ENCODE peak calls at places on chromosomes 4 and X, in five cellular contexts. L is esophagus squamous epithelium; K is mucosa of descending colon; A is GM12892; Q is activated CD4-positive, alpha-beta T cell treated with anti-CD3 and anti-CD28 coated beads, Interleukin-2, amount 50 U/mL, for 1 hour. D is an unnamed sample.

GRCh38 chr4:145938618-145939177 is at the start of gene ZNF827:
- DNase-seq in L (peak), K (peak), A (no peak), Q (peak), D (peak)

GRCh38 chr4:146243141-146243882 is 29.0 kb downstream of the REELD1 start:
- DNase-seq in L (no peak), K (no peak), A (peak), Q (peak), D (no peak)

GRCh38 chr4:186485621-186486062 is 69.7 kb downstream of the MTNR1A start:
- DNase-seq in L (no peak), K (no peak), A (no peak), Q (no peak), D (no peak)

GRCh38 chrX:31181377-31182038 is 109.7 kb upstream of the FTHL17 start:
- DNase-seq in L (no peak), K (no peak), A (no peak), Q (no peak), D (no peak)

GRCh38 chrX:28584025-28584424 is 3.2 kb upstream of the IL1RAPL1 start:
- DNase-seq in L (no peak), K (no peak), A (no peak), Q (no peak), D (no peak)

GRCh38 chr4:69800599-69800998 is 40.2 kb upstream of the SULT1B1 start:
- DNase-seq in L (no peak), K (no peak), A (no peak), Q (no peak), D (peak)

GRCh38 chr4:52250124-52250523 is 199.0 kb downstream of the SPATA18 start:
- DNase-seq in L (no peak), K (peak), A (no peak), Q (no peak), D (no peak)

GRCh38 chrX:154512879-154513553 is 3.0 kb downstream of the FAM3A start:
- DNase-seq in L (no peak), K (no peak), A (no peak), Q (no peak), D (no peak)

GRCh38 chr4:108433832-108434231 is 186.5 kb upstream of the RPL34 start:
- DNase-seq in L (no peak), K (peak), A (no peak), Q (peak), D (no peak)

D was measured in 8988T.